ENCODE peak calls at places on chromosome 4, in four cellular contexts. T is stimulated activated CD8-positive, alpha-beta memory T cell treated with anti-CD3 and anti-CD28 coated beads, Interleukin-12 subunit alpha, Interleukin-12 subunit beta, amount 100 ng/mL, for 4 hours; I is naive thymus-derived CD4-positive, alpha-beta T cell; D is iPS DF 19.7. M is an unnamed sample.

GRCh38 chr4:3790006-3790561 is 23.9 kb downstream of the ADRA2C start:
- DNase-seq in T (no peak), I (no peak), D (no peak), M (no peak)

GRCh38 chr4:186657766-186658165 is 65.9 kb downstream of the FAT1 start:
- DNase-seq in T (no peak), I (no peak), D (no peak), M (peak; percentile 36)

GRCh38 chr4:186693159-186693815 is 30.4 kb downstream of the FAT1 start:
- DNase-seq in T (no peak), I (no peak), D (no peak), M (no peak)

GRCh38 chr4:57023104-57023503 is 44.4 kb downstream of the POLR2B start:
- DNase-seq in T (no peak), I (no peak), D (no peak), M (no peak)

GRCh38 chr4:189084671-189085070 is 856.0 kb upstream of the FRG1 start:
- DNase-seq in T (no peak), I (no peak), D (no peak), M (no peak)

GRCh38 chr4:171721937-171722336 is 91.3 kb upstream of the GALNTL6 start:
- DNase-seq in T (no peak), I (no peak), D (no peak), M (no peak)

GRCh38 chr4:15416357-15417327 is 11.2 kb upstream of the C1QTNF7 start:
- DNase-seq in T (no peak), I (no peak), D (no peak), M (no peak)

GRCh38 chr4:25299476-25300203 is 12.9 kb upstream of the ZCCHC4 start:
- DNase-seq in T (no peak), I (no peak), D (no peak), M (peak; percentile 13)

GRCh38 chr4:119037709-119038463 is 97.7 kb upstream of the MYOZ2 start:
- DNase-seq in T (no peak), I (no peak), D (no peak), M (no peak)

GRCh38 chr4:36385951-36386561 is 104.6 kb downstream of the DTHD1 start:
- DNase-seq in T (peak; percentile 15), I (peak; percentile 26), D (no peak), M (peak; percentile 14)

GRCh38 chr4:158710814-158711213 is 12.4 kb downstream of the PPID start:
- DNase-seq in T (no peak), I (no peak), D (no peak), M (no peak)

GRCh38 chr4:122017296-122017695 is 65.4 kb upstream of the TRPC3 start:
- DNase-seq in T (no peak), I (no peak), D (no peak), M (no peak)

GRCh38 chr4:135732448-135732847 is 1530.9 kb upstream of the PABPC4L start:
- DNase-seq in T (no peak), I (no peak), D (no peak), M (no peak)

GRCh38 chr4:174110180-174110579 is 173.3 kb downstream of the FBXO8 start:
- DNase-seq in T (no peak), I (no peak), D (no peak), M (no peak)

GRCh38 chr4:37892641-37893040 is 1.8 kb downstream of the TBC1D1 start:
- DNase-seq in T (peak; percentile 19), I (peak; percentile 51), D (no peak), M (no peak)

GRCh38 chr4:181796502-181796901 is 446.7 kb upstream of the TENM3 start:
- DNase-seq in T (no peak), I (no peak), D (no peak), M (no peak)

GRCh38 chr4:4947721-4948120 is 71.5 kb downstream of the CYTL1 start:
- DNase-seq in T (no peak), I (no peak), D (no peak), M (no peak)

GRCh38 chr4:40183615-40184411 is 13.0 kb upstream of the RHOH start:
- DNase-seq in T (no peak), I (no peak), D (no peak), M (no peak)

GRCh38 chr4:175127314-175127713 is 209.2 kb downstream of the ADAM29 start:
- DNase-seq in T (no peak), I (no peak), D (no peak), M (no peak)

GRCh38 chr4:25843340-25844097 is 19.3 kb downstream of the SEL1L3 start:
- DNase-seq in T (no peak), I (no peak), D (no peak), M (no peak)

GRCh38 chr4:38501698-38502097 is 162.3 kb upstream of the KLF3 start:
- DNase-seq in T (no peak), I (no peak), D (no peak), M (no peak)

GRCh38 chr4:87317527-87317926 is 5.2 kb downstream of the HSD17B13 start:
- DNase-seq in T (no peak), I (no peak), D (no peak), M (no peak)

GRCh38 chr4:174116021-174116420 is 167.4 kb downstream of the FBXO8 start:
- DNase-seq in T (no peak), I (no peak), D (no peak), M (no peak)

GRCh38 chr4:122542411-122543236 is 78.2 kb downstream of the IL21 start:
- DNase-seq in T (no peak), I (no peak), D (no peak), M (no peak)

GRCh38 chr4:26322349-26322748 is 1.5 kb downstream of the RBPJ start:
- DNase-seq in T (no peak), I (no peak), D (no peak), M (no peak)

GRCh38 chr4:187103351-187103750 is 379.7 kb upstream of the FAT1 start:
- DNase-seq in T (no peak), I (no peak), D (no peak), M (no peak)

GRCh38 chr4:7708981-7709380 is 230.7 kb downstream of the AFAP1 start:
- DNase-seq in T (no peak), I (no peak), D (no peak), M (peak; percentile 69)

GRCh38 chr4:101972791-101973190 is 182.3 kb downstream of the BANK1 start:
- DNase-seq in T (no peak), I (no peak), D (no peak), M (no peak)

GRCh38 chr4:152464030-152464823 is 71.7 kb downstream of the FBXW7 start:
- DNase-seq in T (no peak), I (no peak), D (no peak), M (no peak)

GRCh38 chr4:69642961-69643360 is 3.5 kb upstream of the UGT2A2 start:
- DNase-seq in T (no peak), I (no peak), D (no peak), M (no peak)

GRCh38 chr4:183200453-183200852 is 101.4 kb downstream of the WWC2 start:
- DNase-seq in T (no peak), I (no peak), D (no peak), M (no peak)

M was measured in SW480.